ENCODE peak calls at places on chromosome 20, in five cellular contexts. L, Q, A, P and G are unnamed samples.

GRCh38 chr20:22691369-22692118 is 107.2 kb upstream of the FOXA2 start:
- DNase-seq in Q (peak; percentile 72), A (peak; percentile 68), P (peak; percentile 51), L (peak; percentile 78), G (peak; percentile 38)

GRCh38 chr20:13102689-13103088 is 93.9 kb downstream of the SPTLC3 start:
- DNase-seq in A (no peak), P (no peak), L (no peak), Q (no peak), G (no peak)

GRCh38 chr20:53174454-53174853 is 202.3 kb downstream of the TSHZ2 start:
- DNase-seq in A (no peak), L (no peak), P (no peak), Q (no peak), G (no peak)

GRCh38 chr20:47791084-47791599 is 5.9 kb upstream of the SULF2 start:
- DNase-seq in P (no peak), L (no peak), A (no peak), Q (no peak), G (no peak)

GRCh38 chr20:60038400-60038799 is 80.2 kb downstream of the CDH26 start:
- DNase-seq in L (no peak), A (no peak), P (no peak), Q (no peak), G (no peak)

GRCh38 chr20:44736170-44737021 is 9.3 kb upstream of the KCNK15 start:
- DNase-seq in L (peak; percentile 73), A (peak; percentile 96), P (peak; percentile 89), Q (no peak), G (no peak)

GRCh38 chr20:22567944-22568871 is 16.2 kb downstream of the FOXA2 start:
- DNase-seq in L (no peak), A (no peak), P (no peak), Q (no peak), G (no peak)

GRCh38 chr20:19272976-19273654 is 60.7 kb downstream of the SLC24A3 start:
- DNase-seq in P (no peak), A (no peak), L (no peak), Q (no peak), G (no peak)

GRCh38 chr20:41005361-41005729 is 23.3 kb upstream of the TOP1 start:
- DNase-seq in L (no peak), P (peak; percentile 74), A (no peak), Q (no peak), G (no peak)

GRCh38 chr20:19304886-19305415 is 92.5 kb downstream of the SLC24A3 start:
- DNase-seq in A (no peak), Q (no peak), P (no peak), L (no peak), G (no peak)

GRCh38 chr20:53524589-53525311 is 68.9 kb downstream of the ZNF217 start:
- DNase-seq in L (no peak), Q (no peak), P (no peak), A (no peak), G (no peak)

GRCh38 chr20:43691928-43692524 is 25.1 kb downstream of the MYBL2 start:
- DNase-seq in L (peak; percentile 70), A (peak; percentile 72), Q (peak; percentile 82), P (peak; percentile 29), G (peak; percentile 27)

GRCh38 chr20:57698867-57699275 is 10.9 kb downstream of the PMEPA1 start:
- DNase-seq in Q (no peak), L (no peak), P (no peak), A (no peak), G (peak; percentile 77)

GRCh38 chr20:4519530-4519929 is 202.2 kb upstream of the PRND start:
- DNase-seq in L (peak; percentile 17), Q (peak; percentile 15), P (no peak), A (no peak), G (no peak)

GRCh38 chr20:59723108-59723500 is 118.8 kb downstream of the PHACTR3 start:
- DNase-seq in L (no peak), Q (no peak), A (no peak), P (no peak), G (no peak)

GRCh38 chr20:46951405-46951804 is 56.8 kb downstream of the EYA2 start:
- DNase-seq in L (no peak), P (no peak), Q (no peak), A (no peak), G (no peak)

GRCh38 chr20:24389686-24390085 is 79.7 kb upstream of the SYNDIG1 start:
- DNase-seq in P (no peak), A (no peak), L (no peak), Q (no peak), G (no peak)

GRCh38 chr20:31859998-31860380 is 10.3 kb downstream of the DUSP15 start:
- DNase-seq in P (no peak), A (no peak), L (no peak), Q (no peak), G (no peak)

GRCh38 chr20:31859266-31859997 is 10.9 kb downstream of the DUSP15 start:
- DNase-seq in P (no peak), A (no peak), L (no peak), Q (no peak), G (no peak)

GRCh38 chr20:31857861-31858835 is 12.2 kb downstream of the DUSP15 start:
- DNase-seq in Q (no peak), A (no peak), L (no peak), P (no peak), G (no peak)

GRCh38 chr20:31853481-31853880 is 8.1 kb upstream of the FOXS1 start:
- DNase-seq in L (no peak), P (no peak), A (no peak), Q (no peak), G (no peak)

GRCh38 chr20:31856516-31856915 is 11.1 kb upstream of the FOXS1 start:
- DNase-seq in P (no peak), L (no peak), A (no peak), Q (no peak), G (no peak)
- H3K36me3 ChIP-seq in P (no peaks in the 10 kb centered on the region), L (no peaks in the 10 kb centered on the region), A (no peaks in the 10 kb centered on the region), Q (no peaks in the 10 kb centered on the region), G (no peaks in the 10 kb centered on the region)

GRCh38 chr20:36851490-36851889 is 24.4 kb upstream of the TLDC2 start:
- DNase-seq in L (no peak), A (no peak), P (no peak), Q (no peak), G (no peak)

GRCh38 chr20:36848677-36849076 is 27.3 kb upstream of the TLDC2 start:
- DNase-seq in P (no peak), Q (no peak), A (no peak), L (no peak), G (no peak)

GRCh38 chr20:36849333-36850065 is 26.4 kb upstream of the TLDC2 start:
- DNase-seq in P (no peak), A (no peak), L (no peak), Q (no peak), G (no peak)

GRCh38 chr20:36852187-36852586 is 23.8 kb upstream of the TLDC2 start:
- DNase-seq in P (no peak), Q (no peak), A (no peak), L (no peak), G (no peak)

GRCh38 chr20:36850759-36851158 is 25.2 kb upstream of the TLDC2 start:
- DNase-seq in P (no peak), A (no peak), Q (no peak), L (no peak), G (no peak)
- H3K4me1 ChIP-seq in P (peaks cover 10% of the 10 kb centered on the region), A (peaks cover 24% of the 10 kb centered on the region), Q (peaks cover 9% of the 10 kb centered on the region), L (peaks cover 5% of the 10 kb centered on the region), G (peaks cover 13% of the 10 kb centered on the region)

DNA sequence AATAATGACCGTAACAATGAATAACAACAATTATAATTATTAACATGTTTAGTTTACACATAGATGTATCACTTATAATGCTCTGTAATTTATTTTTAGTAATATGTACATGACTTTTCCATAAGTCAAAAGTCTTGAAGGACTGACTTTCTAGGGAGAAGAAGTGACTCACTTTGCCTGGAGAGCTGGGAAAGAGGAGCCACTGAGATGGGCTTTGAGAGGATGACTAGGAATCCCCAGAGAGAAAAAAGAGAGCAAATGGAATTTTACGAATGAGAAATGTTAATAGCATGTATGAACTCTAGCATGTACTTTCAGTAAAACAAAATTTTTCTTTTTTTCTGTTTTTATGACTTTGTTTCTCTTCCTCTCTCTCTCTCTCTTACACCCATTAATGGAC is 67.8 kb upstream of the RALY start:
- DNase-seq in Q (no peak), P (no peak), L (no peak), A (no peak), G (no peak)
- TF ChIP-seq SIN3A in Q (no peak), P (no peak), L (no peak), A (no peak), G (no peak)

GRCh38 chr20:36523341-36523740 is 18.0 kb upstream of the MYL9 start:
- DNase-seq in Q (no peak), A (no peak), P (no peak), L (no peak), G (no peak)
- H3K36me3 ChIP-seq in Q (peaks cover 41% of the 10 kb centered on the region), A (peaks cover 82% of the 10 kb centered on the region), P (no peaks in the 10 kb centered on the region), L (peaks cover 35% of the 10 kb centered on the region), G (peaks cover 2% of the 10 kb centered on the region)

DNA sequence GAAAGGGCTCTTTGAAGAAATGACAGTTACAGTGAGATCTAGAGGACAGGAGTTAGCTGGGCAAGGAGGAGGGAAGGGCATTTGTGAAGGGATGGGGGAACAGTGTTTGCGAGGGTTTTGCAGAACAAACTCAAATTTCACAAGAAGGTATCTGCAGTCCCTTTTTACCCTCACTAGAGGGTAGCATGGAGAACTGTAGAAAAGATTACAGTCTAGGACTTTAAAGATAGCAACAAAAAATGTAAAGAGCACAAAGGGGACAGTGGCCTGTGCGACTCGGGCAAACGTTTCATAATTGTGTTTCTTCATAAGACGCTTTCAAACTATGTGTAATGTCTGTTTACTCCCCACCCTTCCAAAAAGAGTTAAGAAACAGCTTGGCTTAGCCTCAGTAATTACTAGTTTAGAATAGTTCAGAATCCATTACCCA is 21.2 kb upstream of the ASXL1 start:
- DNase-seq in P (no peak), A (peak; percentile 86), Q (peak; percentile 47), L (peak; percentile 43), G (peak; percentile 51)
- H3K4me1 ChIP-seq in P (peaks cover 8% of the 10 kb centered on the region), A (peaks cover 47% of the 10 kb centered on the region), Q (peaks cover 2% of the 10 kb centered on the region), L (peaks cover 33% of the 10 kb centered on the region), G (no peaks in the 10 kb centered on the region)

GRCh38 chr20:38198238-38198861 is 33.3 kb upstream of the TGM2 start:
- DNase-seq in Q (no peak), A (no peak), L (peak; percentile 46), P (no peak), G (no peak)
- TF ChIP-seq SIN3A in Q (no peak), A (no peak), L (no peak), P (no peak), G (no peak)

DNA sequence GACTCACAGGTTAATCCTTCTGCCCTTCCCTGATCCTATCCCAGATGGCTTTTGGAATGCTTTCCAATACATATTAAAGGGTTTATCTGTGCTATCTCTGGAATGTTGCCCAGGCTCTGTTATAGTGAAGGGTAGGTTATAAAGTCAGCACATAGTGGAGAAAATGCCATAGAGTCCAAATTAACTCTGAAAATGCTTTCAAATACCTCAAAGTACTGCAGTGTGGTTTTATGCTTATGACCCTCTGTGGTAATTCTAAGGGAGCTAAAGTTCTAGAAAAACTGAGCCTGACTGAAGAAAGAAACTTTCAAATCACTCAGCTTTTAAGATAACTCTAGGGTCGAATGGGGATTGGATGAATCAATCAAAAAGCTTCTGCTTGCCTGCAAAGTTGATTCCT is 159.8 kb downstream of the PLCB1 start:
- DNase-seq in A (no peak), L (no peak), Q (no peak), P (no peak), G (no peak)
- H3K36me3 ChIP-seq in A (peaks cover 9% of the 10 kb centered on the region), L (no peaks in the 10 kb centered on the region), Q (no peaks in the 10 kb centered on the region), P (no peaks in the 10 kb centered on the region), G (no peaks in the 10 kb centered on the region)

GRCh38 chr20:3141757-3142156 is 17.9 kb downstream of the FASTKD5 start:
- DNase-seq in A (no peak), P (no peak), L (no peak), Q (no peak), G (no peak)
- H3K4me1 ChIP-seq in A (no peaks in the 10 kb centered on the region), P (no peaks in the 10 kb centered on the region), L (peaks cover 4% of the 10 kb centered on the region), Q (no peaks in the 10 kb centered on the region), G (no peaks in the 10 kb centered on the region)